ENCODE peak calls at places on chromosomes 1 and 21, in nine cellular contexts. B is NB4, V is uterus, K is thyroid gland, O is A549, I is IMR-90, F is lower leg skin, J is right lobe of liver, Z is Peyer's patch. L is an unnamed sample.

GRCh38 chr1:24386241-24386640 is 27.3 kb downstream of the STPG1 start:
- DNase-seq in Z (no peak), J (no peak), I (no peak), V (no peak), B (no peak), F (peak; percentile 76), O (no peak), K (peak; percentile 74), L (no peak)

GRCh38 chr1:101239095-101240040 is 2.5 kb downstream of the S1PR1 start:
- DNase-seq in K (no peak), O (no peak), V (no peak), Z (peak; percentile 26), J (no peak), B (peak; percentile 63), F (no peak), I (no peak), L (no peak)

GRCh38 chr1:208036177-208036808 is 125.4 kb upstream of the CD34 start:
- DNase-seq in I (peak; percentile 31), B (peak; percentile 26), O (peak; percentile 28), J (no peak), F (no peak), V (no peak), Z (no peak), K (no peak), L (no peak)

GRCh38 chr1:112817555-112818373 is 102.6 kb upstream of the PPM1J start:
- DNase-seq in J (no peak), F (no peak), I (no peak), K (no peak), Z (no peak), B (no peak), V (no peak), O (no peak), L (no peak)

GRCh38 chr1:228405979-228406265 is 713 bp downstream of the TRIM11 start:
- DNase-seq in K (peak; percentile 14), F (no peak), B (no peak), O (no peak), J (no peak), Z (no peak), V (no peak), I (peak; percentile 17), L (no peak)

GRCh38 chr1:21585037-21585436 is 75.8 kb downstream of the ALPL start:
- DNase-seq in F (no peak), K (no peak), I (no peak), O (no peak), J (no peak), B (no peak), Z (no peak), V (no peak), L (no peak)

GRCh38 chr1:20248954-20249612 is 41.6 kb upstream of the VWA5B1 start:
- DNase-seq in Z (no peak), J (no peak), O (no peak), B (no peak), V (no peak), F (no peak), I (no peak), K (no peak), L (no peak)

GRCh38 chr1:233543338-233544255 is 70.3 kb upstream of the KCNK1 start:
- DNase-seq in Z (no peak), F (no peak), B (peak; percentile 2), K (no peak), I (peak; percentile 33), O (peak; percentile 88), J (no peak), V (peak; percentile 67), L (no peak)

GRCh38 chr1:41583658-41584570 is 99.4 kb upstream of the EDN2 start:
- DNase-seq in Z (no peak), V (no peak), B (no peak), I (no peak), O (no peak), K (no peak), F (no peak), J (no peak), L (no peak)

GRCh38 chr1:116345830-116346229 is 27.2 kb upstream of the ATP1A1 start:
- DNase-seq in K (peak; percentile 31), B (no peak), I (no peak), O (no peak), Z (no peak), J (no peak), F (no peak), V (no peak), L (no peak)

GRCh38 chr1:233020441-233020840 is 70.0 kb downstream of the NTPCR start:
- DNase-seq in Z (no peak), I (peak; percentile 8), O (no peak), B (no peak), K (peak; percentile 5), V (no peak), F (no peak), J (no peak), L (no peak)

GRCh38 chr1:175757381-175758015 is 14.1 kb upstream of the TNR start:
- DNase-seq in F (peak; percentile 80), V (no peak), O (peak; percentile 48), I (no peak), Z (no peak), B (peak; percentile 50), J (peak; percentile 44), K (peak; percentile 20), L (no peak)

GRCh38 chr1:32286763-32287162 is 5.1 kb upstream of the HDAC1 start:
- DNase-seq in K (peak; percentile 68), I (no peak), F (no peak), V (no peak), B (no peak), Z (no peak), J (no peak), O (no peak), L (no peak)

GRCh38 chr1:32289256-32289655 is 2.6 kb upstream of the HDAC1 start:
- DNase-seq in Z (no peak), K (no peak), F (no peak), J (no peak), B (no peak), I (no peak), O (no peak), V (no peak), L (no peak)

GRCh38 chr1:32291145-32291707 is 657 bp upstream of the HDAC1 start:
- DNase-seq in K (no peak), J (no peak), O (peak; percentile 55), Z (no peak), F (no peak), V (no peak), B (peak; percentile 24), I (peak; percentile 52), L (no peak)

DNA sequence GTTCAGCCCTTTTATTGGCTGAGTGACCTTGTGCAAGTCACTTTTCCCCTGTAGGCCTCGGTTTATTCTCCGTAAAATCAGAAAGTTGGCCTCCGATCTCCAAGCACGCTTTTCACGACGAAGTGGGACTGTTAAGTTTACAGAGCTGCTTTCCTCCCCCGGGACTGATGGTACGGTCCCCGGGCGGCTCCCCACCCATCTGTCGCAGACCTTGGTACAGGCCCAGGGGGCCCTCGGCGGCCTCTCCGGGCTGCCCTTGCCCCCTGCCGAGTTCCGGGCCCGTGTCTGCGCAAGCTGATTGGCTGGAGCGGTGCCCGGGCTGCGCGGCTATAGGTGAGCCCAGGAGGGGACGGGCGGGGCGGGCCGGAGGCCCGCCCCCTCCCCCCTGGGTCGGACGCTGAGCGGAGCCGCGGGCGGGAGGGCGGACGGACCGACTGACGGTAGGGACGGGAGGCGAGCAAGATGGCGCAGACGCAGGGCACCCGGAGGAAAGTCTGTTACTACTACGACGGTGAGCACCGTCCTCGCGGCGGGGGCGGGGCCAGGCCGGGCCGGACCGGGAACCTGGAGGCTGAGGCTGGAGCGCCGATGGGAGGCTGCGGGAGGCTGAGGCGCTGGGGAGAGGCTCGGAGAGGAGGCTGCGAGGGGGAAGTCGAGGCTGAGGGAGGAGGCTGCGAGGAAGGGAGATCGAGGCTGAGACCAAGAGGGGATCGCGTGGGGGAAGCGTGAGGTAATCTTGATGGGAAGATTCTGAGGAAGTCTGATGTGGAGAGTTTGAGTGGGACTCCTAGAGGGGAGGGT is at the start of gene HDAC1:
- DNase-seq in O (peak; percentile 88), Z (peak; percentile 95), J (peak; percentile 99), F (peak; percentile 99), I (peak; percentile 91), K (peak; percentile 99), B (peak; percentile 98), V (peak; percentile 90), L (peak; percentile 96)
- TF ChIP-seq POLR2A in O (peak; percentile 69), Z (peak; percentile 50), J (peak; percentile 73), F (no peak), I (no peak), K (peak; percentile 13), B (peak; percentile 80), V (peak; percentile 49), L (peak; percentile 54)

GRCh38 chr1:56967900-56968832 is 2.4 kb upstream of the C8B start:
- DNase-seq in I (peak; percentile 15), V (no peak), Z (no peak), F (no peak), B (peak; percentile 14), J (peak; percentile 78), O (peak; percentile 14), K (peak; percentile 50), L (no peak)
- H3K4me3 ChIP-seq in I (no peak overlapping the region), V (no peak overlapping the region), Z (no peak overlapping the region), F (no peak overlapping the region), B (no peak overlapping the region), J (peak overlapping the region; percentile 42), O (no peak overlapping the region), K (no peak overlapping the region), L (no peak overlapping the region)

DNA sequence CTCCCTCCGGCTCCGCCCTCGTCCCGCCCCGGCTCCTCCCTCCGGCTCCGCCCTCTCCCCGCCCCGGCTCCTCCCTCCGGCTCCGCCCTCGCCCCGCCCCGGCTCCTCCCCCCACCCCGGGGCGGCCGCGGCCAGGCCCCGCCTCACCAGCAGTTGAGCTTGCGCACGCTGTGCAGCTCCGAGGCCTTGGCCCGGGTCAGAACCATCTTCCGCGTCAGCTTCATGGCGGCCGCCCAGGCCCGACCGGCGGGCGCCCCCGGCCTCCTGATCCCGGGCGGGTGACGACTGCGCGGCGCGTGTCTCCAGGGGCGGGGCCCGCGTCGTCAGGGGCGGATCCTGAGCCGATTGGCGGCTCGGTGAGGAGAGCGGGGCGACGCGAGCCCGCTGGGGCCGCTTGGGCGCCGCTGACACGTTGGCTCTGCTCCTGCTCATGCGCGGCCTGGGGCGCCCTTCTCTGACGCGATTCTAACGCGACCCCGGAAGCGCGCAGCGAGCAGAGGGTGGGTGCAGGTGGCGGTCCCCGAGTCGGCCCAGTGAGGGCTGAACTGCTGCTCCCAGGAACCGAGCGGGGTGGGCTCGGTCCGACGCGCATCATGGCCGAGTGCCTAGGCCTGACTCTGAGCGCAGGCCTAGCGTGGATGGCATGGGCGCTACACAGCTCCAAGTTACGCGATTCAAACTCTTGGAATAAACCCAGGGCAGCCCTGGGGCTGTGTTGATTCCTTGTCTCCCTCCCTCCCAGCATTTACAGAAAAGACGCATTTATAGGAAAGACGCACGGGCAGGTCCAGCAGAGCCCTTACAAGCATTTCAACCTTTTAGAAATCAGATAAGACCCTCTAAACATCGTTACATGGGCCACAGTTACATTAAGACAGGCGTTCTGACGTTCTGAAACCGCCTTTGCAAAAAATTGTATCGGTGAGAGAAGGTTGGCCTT is at the start of gene CFAP410:
- DNase-seq in B (peak; percentile 95), V (peak; percentile 96), F (peak; percentile 98), Z (peak; percentile 88), I (peak; percentile 94), O (peak; percentile 66), K (peak; percentile 92), J (peak; percentile 95), L (peak; percentile 88)
- TF ChIP-seq POLR2A in B (peak; percentile 94), V (peak; percentile 95), F (no peak), Z (peak; percentile 94), I (peak; percentile 93), O (peak; percentile 77), K (peak; percentile 81), J (peak; percentile 96), L (peak; percentile 84)

DNA sequence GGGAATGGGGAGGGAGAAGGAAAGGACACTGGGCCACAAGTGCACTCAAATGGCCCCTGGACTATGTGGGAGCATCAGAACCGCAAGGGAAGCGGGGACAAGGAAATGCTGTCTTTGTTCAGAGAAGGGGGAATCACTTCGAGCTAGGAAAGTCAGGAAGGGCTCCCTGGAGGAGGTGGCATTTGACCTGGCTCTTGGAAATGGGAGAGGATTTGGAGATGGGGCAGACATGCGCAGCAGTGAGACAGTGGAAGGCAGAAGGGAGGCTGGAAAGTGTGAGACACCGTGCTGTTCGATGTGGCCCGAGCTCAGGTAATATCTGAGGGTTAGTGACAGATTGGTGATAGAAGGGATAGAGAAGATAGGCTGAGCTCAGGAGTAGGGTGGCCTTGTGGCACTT is 25.5 kb downstream of the SLC1A7 start:
- DNase-seq in Z (no peak), K (no peak), B (no peak), F (no peak), I (no peak), J (no peak), O (no peak), V (no peak), L (no peak)
- H3K4me3 ChIP-seq in Z (no peak overlapping the region), K (no peak overlapping the region), B (no peak overlapping the region), F (no peak overlapping the region), I (no peak overlapping the region), J (no peak overlapping the region), O (no peak overlapping the region), V (no peak overlapping the region), L (no peak overlapping the region)

L was measured in gastrocnemius medialis.